ENCODE peak calls at places on chromosomes 2 and 18, in nine cellular contexts. O, Z, V, W, G, D, E, Y and M are unnamed samples.

GRCh38 chr2:15471606-15472005 is 89.5 kb downstream of the NBAS start:
- DNase-seq in O (no peak), D (no peak), Z (no peak), G (no peak), E (no peak), Y (no peak), V (no peak), W (no peak), M (no peak)

GRCh38 chr2:177235855-177236437 is 23.4 kb downstream of the HNRNPA3 start:
- DNase-seq in D (no peak), Z (no peak), G (no peak), O (no peak), E (no peak), Y (no peak), V (no peak), W (no peak), M (no peak)

GRCh38 chr18:67845035-67845434 is 328.5 kb upstream of the DSEL start:
- DNase-seq in O (no peak), Y (no peak), W (no peak), G (peak), V (no peak), D (no peak), Z (no peak), E (no peak), M (no peak)

GRCh38 chr2:189498205-189498604 is 56.9 kb downstream of the WDR75 start:
- DNase-seq in G (peak), O (no peak), Y (no peak), D (no peak), E (no peak), V (peak), Z (no peak), W (no peak), M (no peak)

GRCh38 chr2:48589170-48589767 is 28.4 kb upstream of the GTF2A1L start:
- DNase-seq in V (peak), O (no peak), W (no peak), D (peak), Y (no peak), Z (no peak), G (peak), E (no peak), M (no peak)

GRCh38 chr18:3948958-3949357 is 499.0 kb downstream of the TGIF1 start:
- DNase-seq in G (no peak), Y (no peak), D (no peak), V (no peak), Z (no peak), O (no peak), E (no peak), W (no peak), M (no peak)

GRCh38 chr2:213150315-213150951 is 979 bp downstream of the IKZF2 start:
- DNase-seq in G (peak), Y (no peak), W (no peak), V (peak), E (no peak), D (peak), O (no peak), Z (no peak), M (no peak)

GRCh38 chr18:23106575-23106974 is 28.7 kb upstream of the CABLES1 start:
- DNase-seq in E (no peak), O (no peak), Y (no peak), W (peak), G (peak), Z (no peak), D (no peak), V (peak), M (no peak)

GRCh38 chr2:221895366-221896121 is 323.4 kb upstream of the EPHA4 start:
- DNase-seq in E (no peak), O (no peak), Z (no peak), V (peak), G (peak), Y (no peak), W (no peak), D (no peak), M (no peak)

GRCh38 chr2:229445013-229445412 is 173.9 kb upstream of the PID1 start:
- DNase-seq in Z (no peak), G (peak), V (peak), E (no peak), D (no peak), O (no peak), W (no peak), Y (no peak), M (no peak)

GRCh38 chr2:63124850-63125249 is 74.2 kb downstream of the OTX1 start:
- DNase-seq in V (no peak), G (no peak), D (no peak), Y (peak), O (no peak), E (no peak), W (no peak), Z (no peak), M (no peak)

GRCh38 chr2:63124209-63124608 is 73.6 kb downstream of the OTX1 start:
- DNase-seq in V (no peak), E (no peak), D (no peak), W (no peak), G (no peak), Z (no peak), Y (peak), O (no peak), M (no peak)

GRCh38 chr2:63122921-63123320 is 72.3 kb downstream of the OTX1 start:
- DNase-seq in Z (no peak), O (no peak), Y (no peak), E (no peak), W (no peak), D (no peak), V (no peak), G (no peak), M (no peak)

GRCh38 chr2:63121055-63121834 is 70.6 kb downstream of the OTX1 start:
- DNase-seq in G (no peak), V (no peak), Z (no peak), D (no peak), Y (no peak), W (no peak), O (no peak), E (no peak), M (no peak)
- TF ChIP-seq CTCF in G (no peak), V (no peak), Z (no peak), D (no peak), Y (no peak), W (no peak), O (no peak), E (no peak), M (peak)

GRCh38 chr2:153287109-153287801 is 191.3 kb downstream of the RPRM start:
- DNase-seq in V (no peak), Z (no peak), D (peak), O (no peak), G (no peak), Y (no peak), E (no peak), W (no peak), M (no peak)
- TF ChIP-seq CTCF in V (no peak), Z (peak), D (peak), O (no peak), G (peak), Y (peak), E (no peak), W (peak), M (peak)

GRCh38 chr2:68646303-68646702 is 2.9 kb downstream of the PROKR1 start:
- DNase-seq in Z (no peak), Y (no peak), V (no peak), O (no peak), G (no peak), D (no peak), E (no peak), W (no peak), M (no peak)
- TF ChIP-seq CTCF in Z (no peak), Y (peak), V (peak), O (no peak), G (no peak), D (no peak), E (peak), W (no peak), M (peak)

GRCh38 chr2:70469435-70469834 is 84.2 kb downstream of the TGFA start:
- DNase-seq in W (peak), Z (no peak), D (no peak), Y (no peak), E (no peak), V (no peak), O (no peak), G (no peak), M (no peak)

GRCh38 chr2:70469961-70470360 is 83.7 kb downstream of the TGFA start:
- DNase-seq in V (no peak), D (no peak), E (no peak), Y (no peak), W (peak), Z (no peak), O (no peak), G (no peak), M (no peak)

GRCh38 chr2:70467831-70468810 is 85.5 kb downstream of the TGFA start:
- DNase-seq in V (no peak), G (no peak), O (no peak), Z (no peak), W (peak), Y (no peak), E (no peak), D (no peak), M (no peak)

GRCh38 chr2:70467237-70467636 is 86.4 kb downstream of the TGFA start:
- DNase-seq in W (no peak), V (no peak), O (no peak), E (no peak), D (no peak), Z (no peak), Y (no peak), G (no peak), M (no peak)

GRCh38 chr2:70468898-70469297 is 84.7 kb downstream of the TGFA start:
- DNase-seq in Y (no peak), D (no peak), G (no peak), W (peak), O (no peak), Z (no peak), E (no peak), V (no peak), M (no peak)
- TF ChIP-seq CTCF in Y (no peak), D (no peak), G (no peak), W (no peak), O (no peak), Z (no peak), E (no peak), V (no peak), M (no peak)

GRCh38 chr2:105403785-105404698 is 5.2 kb upstream of the FHL2 start:
- DNase-seq in D (peak), W (no peak), Y (no peak), Z (no peak), E (no peak), G (peak), O (no peak), V (peak), M (no peak)
- TF ChIP-seq CTCF in D (no peak), W (peak), Y (peak), Z (no peak), E (no peak), G (peak), O (no peak), V (peak), M (peak)